ENCODE peak calls at places on chromosomes 4 and X, in five cellular contexts. V, Y, H, B and N are unnamed samples.

GRCh38 chr4:25818293-25819240 is 44.2 kb downstream of the SEL1L3 start:
- DNase-seq in V (no peak), Y (peak; percentile 37), H (no peak), B (no peak), N (no peak)

GRCh38 chr4:27176400-27176799 is 315.8 kb downstream of the STIM2 start:
- DNase-seq in V (peak; percentile 30), Y (peak; percentile 67), H (peak; percentile 60), B (no peak), N (no peak)

GRCh38 chr4:7844247-7844991 is 95.2 kb downstream of the AFAP1 start:
- DNase-seq in V (peak; percentile 76), Y (peak; percentile 98), H (peak; percentile 76), B (peak; percentile 21), N (peak; percentile 18)

GRCh38 chr4:67746797-67747495 is 7.2 kb downstream of the GNRHR start:
- DNase-seq in V (no peak), Y (peak; percentile 64), H (peak; percentile 39), B (no peak), N (peak; percentile 59)

GRCh38 chrX:39253551-39253950 is 452.3 kb downstream of the MID1IP1 start:
- DNase-seq in V (no peak), Y (no peak), H (peak; percentile 64), B (no peak), N (no peak)

GRCh38 chrX:68936186-68936585 is 107.4 kb downstream of the EFNB1 start:
- DNase-seq in V (no peak), Y (no peak), H (no peak), B (no peak), N (no peak)

GRCh38 chrX:103148075-103148474 is 55.1 kb upstream of the NXF3 start:
- DNase-seq in V (no peak), Y (peak; percentile 34), H (no peak), B (no peak), N (no peak)

GRCh38 chr4:68906238-68907137 is 45.1 kb downstream of the UGT2A3 start:
- DNase-seq in V (no peak), Y (peak; percentile 23), H (no peak), B (no peak), N (peak; percentile 60)

GRCh38 chr4:136505020-136505419 is 1027.3 kb downstream of the PCDH18 start:
- DNase-seq in V (no peak), Y (peak; percentile 61), H (peak; percentile 58), B (no peak), N (no peak)

GRCh38 chr4:105474110-105474518 is 252 bp upstream of the PPA2 start:
- DNase-seq in V (peak; percentile 70), Y (no peak), H (peak; percentile 87), B (no peak), N (no peak)

GRCh38 chr4:7938513-7939376 is 916 bp downstream of the AFAP1 start:
- DNase-seq in V (no peak), Y (peak; percentile 69), H (peak; percentile 29), B (no peak), N (no peak)

GRCh38 chr4:7000421-7001176 is 42.6 kb upstream of the TADA2B start:
- DNase-seq in V (no peak), Y (no peak), H (no peak), B (no peak), N (no peak)

GRCh38 chr4:2714918-2715317 is 41.2 kb downstream of the TNIP2 start:
- DNase-seq in V (no peak), Y (no peak), H (no peak), B (no peak), N (no peak)

GRCh38 chr4:16582036-16582435 is 316.4 kb downstream of the LDB2 start:
- DNase-seq in V (no peak), Y (no peak), H (peak; percentile 28), B (no peak), N (no peak)

GRCh38 chrX:153885968-153886903 is at the start of gene L1CAM:
- DNase-seq in V (no peak), Y (peak; percentile 36), H (no peak), B (no peak), N (peak; percentile 36)

GRCh38 chr4:119638359-119638758 is 9.8 kb upstream of the PDE5A start:
- DNase-seq in V (no peak), Y (no peak), H (no peak), B (no peak), N (no peak)

GRCh38 chrX:21398424-21398823 is 24.2 kb downstream of the CNKSR2 start:
- DNase-seq in V (no peak), Y (peak; percentile 34), H (no peak), B (no peak), N (no peak)

GRCh38 chr4:157010630-157011029 is 39.0 kb upstream of the PDGFC start:
- DNase-seq in V (no peak), Y (no peak), H (no peak), B (no peak), N (no peak)

GRCh38 chrX:93932471-93933220 is 258.6 kb downstream of the FAM133A start:
- DNase-seq in V (no peak), Y (no peak), H (peak; percentile 31), B (no peak), N (peak; percentile 36)

GRCh38 chr4:37066149-37066548 is 178.4 kb upstream of the NWD2 start:
- DNase-seq in V (no peak), Y (no peak), H (peak; percentile 76), B (no peak), N (no peak)

GRCh38 chr4:113179091-113179490 is 129.6 kb downstream of the ANK2 start:
- DNase-seq in V (peak; percentile 22), Y (no peak), H (no peak), B (no peak), N (no peak)

GRCh38 chrX:149392896-149393295 is 112.2 kb downstream of the IDS start:
- DNase-seq in V (no peak), Y (no peak), H (peak; percentile 42), B (no peak), N (no peak)

GRCh38 chr4:77449996-77450395 is 155.6 kb upstream of the CXCL13 start:
- DNase-seq in V (no peak), Y (no peak), H (no peak), B (no peak), N (no peak)

GRCh38 chr4:38133711-38134480 is 173.7 kb downstream of the PTTG2 start:
- DNase-seq in V (no peak), Y (no peak), H (no peak), B (no peak), N (no peak)

GRCh38 chr4:8771258-8771590 is 100.4 kb downstream of the HMX1 start:
- DNase-seq in V (no peak), Y (no peak), H (no peak), B (no peak), N (no peak)

GRCh38 chr4:41178372-41179085 is 35.8 kb downstream of the APBB2 start:
- DNase-seq in V (peak; percentile 93), Y (peak; percentile 77), H (peak; percentile 84), B (no peak), N (peak; percentile 12)

GRCh38 chr4:173493041-173493440 is 37.0 kb downstream of the HAND2 start:
- DNase-seq in V (no peak), Y (no peak), H (no peak), B (no peak), N (no peak)

GRCh38 chr4:102819588-102820365 is 7.6 kb downstream of the UBE2D3 start:
- DNase-seq in V (no peak), Y (no peak), H (no peak), B (no peak), N (no peak)

GRCh38 chr4:150047546-150047945 is 30.7 kb upstream of the DCLK2 start:
- DNase-seq in V (no peak), Y (no peak), H (no peak), B (no peak), N (no peak)

GRCh38 chr4:124192544-124192943 is 520.0 kb downstream of the ANKRD50 start:
- DNase-seq in V (no peak), Y (no peak), H (no peak), B (no peak), N (no peak)

GRCh38 chrX:45740291-45740690 is 539.6 kb upstream of the DIPK2B start:
- DNase-seq in V (no peak), Y (no peak), H (no peak), B (no peak), N (no peak)

GRCh38 chrX:44104699-44105098 is 131.5 kb upstream of the NDP start:
- DNase-seq in V (no peak), Y (no peak), H (no peak), B (no peak), N (no peak)

GRCh38 chr4:5378002-5378401 is 326.7 kb downstream of the STK32B start:
- DNase-seq in V (no peak), Y (peak; percentile 49), H (peak; percentile 55), B (no peak), N (peak; percentile 13)

GRCh38 chr4:145179201-145179860 is 1.1 kb downstream of the OTUD4 start:
- DNase-seq in V (peak; percentile 22), Y (peak; percentile 64), H (peak; percentile 56), B (peak; percentile 61), N (peak; percentile 74)

GRCh38 chr4:90542216-90542615 is 415.0 kb downstream of the CCSER1 start:
- DNase-seq in V (no peak), Y (no peak), H (no peak), B (no peak), N (peak; percentile 90)

GRCh38 chr4:100268807-100269206 is 78.5 kb upstream of the DDIT4L start:
- DNase-seq in V (no peak), Y (no peak), H (no peak), B (no peak), N (no peak)

GRCh38 chr4:144902614-144903013 is 195.4 kb downstream of the ANAPC10 start:
- DNase-seq in V (no peak), Y (no peak), H (no peak), B (no peak), N (no peak)

GRCh38 chr4:129043523-129043922 is 49.8 kb downstream of the SCLT1 start:
- DNase-seq in V (peak; percentile 12), Y (peak; percentile 2), H (peak; percentile 43), B (no peak), N (no peak)